ENCODE peak calls at places on chromosomes 16 and 17, in four cellular contexts. M is K562, R is HCT116, J is HepG2. K is an unnamed sample.

GRCh38 chr17:17151541-17151940 is 54.6 kb downstream of the PLD6 start:
- DNase-seq in M (no peak), R (no peak), J (no peak), K (no peak)

GRCh38 chr16:1706386-1707192 is 594 bp downstream of the MAPK8IP3 start:
- DNase-seq in M (peak), R (no peak), J (no peak), K (no peak)

GRCh38 chr16:10093564-10093963 is 88.7 kb downstream of the GRIN2A start:
- DNase-seq in M (no peak), R (no peak), J (no peak), K (no peak)

GRCh38 chr17:9299695-9300094 is 275.9 kb downstream of the STX8 start:
- DNase-seq in M (no peak), R (no peak), J (no peak), K (no peak)

GRCh38 chr16:819336-819735 is 18.8 kb upstream of the GNG13 start:
- DNase-seq in M (no peak), R (no peak), J (no peak), K (no peak)

GRCh38 chr17:64411999-64412771 is 21.5 kb upstream of the PECAM1 start:
- DNase-seq in M (no peak), R (no peak), J (no peak), K (no peak)

GRCh38 chr17:3959295-3959899 is 4.8 kb downstream of the ATP2A3 start:
- DNase-seq in M (peak), R (no peak), J (peak), K (no peak)

GRCh38 chr16:2174396-2175131 is 19.0 kb downstream of the TRAF7 start:
- DNase-seq in M (no peak), R (no peak), J (no peak), K (no peak)

GRCh38 chr17:29642171-29642611 is 19.5 kb upstream of the CORO6 start:
- DNase-seq in M (no peak), R (no peak), J (no peak), K (no peak)

GRCh38 chr17:77441130-77441920 is 300.6 kb downstream of the SEC14L1 start:
- DNase-seq in M (no peak), R (no peak), J (no peak), K (no peak)

GRCh38 chr16:1326380-1326779 is 7.1 kb upstream of the BAIAP3 start:
- DNase-seq in M (no peak), R (no peak), J (no peak), K (no peak)

GRCh38 chr16:15811778-15812750 is 44.8 kb downstream of the MYH11 start:
- DNase-seq in M (no peak), R (no peak), J (no peak), K (peak)

GRCh38 chr17:42178817-42179216 is 2.1 kb downstream of the KCNH4 start:
- DNase-seq in M (no peak), R (no peak), J (no peak), K (no peak)

GRCh38 chr17:29857823-29858222 is 72.2 kb downstream of the SSH2 start:
- DNase-seq in M (no peak), R (no peak), J (no peak), K (no peak)

GRCh38 chr16:9791566-9791965 is 390.7 kb downstream of the GRIN2A start:
- DNase-seq in M (no peak), R (no peak), J (no peak), K (no peak)

GRCh38 chr16:69327585-69328310 is 2.6 kb downstream of the PDF start:
- DNase-seq in M (no peak), R (no peak), J (no peak), K (no peak)

GRCh38 chr16:48049832-48050231 is 106.0 kb downstream of the ABCC12 start:
- DNase-seq in M (no peak), R (no peak), J (no peak), K (no peak)

GRCh38 chr16:11780988-11781680 is 15.9 kb downstream of the ZC3H7A start:
- DNase-seq in M (no peak), R (no peak), J (no peak), K (no peak)

GRCh38 chr16:68374251-68374805 is 63.5 kb downstream of the PRMT7 start:
- DNase-seq in M (no peak), R (no peak), J (no peak), K (no peak)

GRCh38 chr16:67641779-67642708 is 2.9 kb upstream of the CARMIL2 start:
- DNase-seq in M (no peak), R (no peak), J (no peak), K (no peak)

GRCh38 chr17:34163123-34163522 is 92.0 kb upstream of the CCL2 start:
- DNase-seq in M (no peak), R (no peak), J (no peak), K (no peak)

GRCh38 chr16:78133919-78134318 is 34.5 kb downstream of the WWOX start:
- DNase-seq in M (no peak), R (no peak), J (peak), K (no peak)

GRCh38 chr16:89300311-89300975 is 82.9 kb downstream of the ZNF778 start:
- DNase-seq in M (no peak), R (no peak), J (no peak), K (no peak)

GRCh38 chr16:61791465-61791864 is 244.8 kb downstream of the CDH8 start:
- DNase-seq in M (no peak), R (no peak), J (no peak), K (no peak)

GRCh38 chr17:49741009-49741691 is 22.8 kb downstream of the FAM117A start:
- DNase-seq in M (no peak), R (no peak), J (no peak), K (no peak)

GRCh38 chr17:76415786-76416185 is 31.4 kb downstream of the SPHK1 start:
- DNase-seq in M (no peak), R (no peak), J (no peak), K (no peak)

GRCh38 chr17:42422958-42423712 is at the start of gene CAVIN1:
- DNase-seq in M (peak), R (peak), J (peak), K (no peak)

GRCh38 chr16:86576591-86577313 is 1.6 kb upstream of the FOXL1 start:
- DNase-seq in M (no peak), R (no peak), J (no peak), K (no peak)

GRCh38 chr16:19436540-19436939 is 18.9 kb downstream of the TMC5 start:
- DNase-seq in M (no peak), R (no peak), J (no peak), K (no peak)

GRCh38 chr16:15988268-15989013 is 39.0 kb downstream of the ABCC1 start:
- DNase-seq in M (peak), R (no peak), J (no peak), K (no peak)

GRCh38 chr17:58229384-58229783 is 9.0 kb upstream of the LPO start:
- DNase-seq in M (no peak), R (no peak), J (no peak), K (no peak)

GRCh38 chr17:58227733-58228132 is 8.7 kb upstream of the MKS1 start:
- DNase-seq in M (no peak), R (no peak), J (no peak), K (no peak)

GRCh38 chr17:58219789-58220183 is 731 bp upstream of the MKS1 start:
- DNase-seq in M (peak), R (no peak), J (peak), K (no peak)

GRCh38 chr17:58228679-58229078 is 9.6 kb upstream of the MKS1 start:
- DNase-seq in M (no peak), R (no peak), J (no peak), K (no peak)

GRCh38 chr17:58224315-58224714 is 5.3 kb upstream of the MKS1 start:
- DNase-seq in M (peak), R (peak), J (no peak), K (no peak)
- TF ChIP-seq TCF7L2 in M (no peak), R (no peak), J (no peak), K (no peak)

GRCh38 chr17:59397316-59398073 is 66.0 kb downstream of the YPEL2 start:
- DNase-seq in M (no peak), R (no peak), J (no peak), K (no peak)
- TF ChIP-seq TCF7L2 in M (no peak), R (no peak), J (no peak), K (no peak)

GRCh38 chr17:80941743-80942211 is 49.9 kb upstream of the CHMP6 start:
- DNase-seq in M (no peak), R (no peak), J (no peak), K (no peak)

GRCh38 chr17:80943346-80944145 is 48.1 kb upstream of the CHMP6 start:
- DNase-seq in M (no peak), R (no peak), J (no peak), K (no peak)

GRCh38 chr17:80944326-80944725 is 47.3 kb upstream of the CHMP6 start:
- DNase-seq in M (no peak), R (no peak), J (no peak), K (no peak)

GRCh38 chr17:80941171-80941570 is 50.5 kb upstream of the CHMP6 start:
- DNase-seq in M (no peak), R (no peak), J (no peak), K (no peak)

DNA sequence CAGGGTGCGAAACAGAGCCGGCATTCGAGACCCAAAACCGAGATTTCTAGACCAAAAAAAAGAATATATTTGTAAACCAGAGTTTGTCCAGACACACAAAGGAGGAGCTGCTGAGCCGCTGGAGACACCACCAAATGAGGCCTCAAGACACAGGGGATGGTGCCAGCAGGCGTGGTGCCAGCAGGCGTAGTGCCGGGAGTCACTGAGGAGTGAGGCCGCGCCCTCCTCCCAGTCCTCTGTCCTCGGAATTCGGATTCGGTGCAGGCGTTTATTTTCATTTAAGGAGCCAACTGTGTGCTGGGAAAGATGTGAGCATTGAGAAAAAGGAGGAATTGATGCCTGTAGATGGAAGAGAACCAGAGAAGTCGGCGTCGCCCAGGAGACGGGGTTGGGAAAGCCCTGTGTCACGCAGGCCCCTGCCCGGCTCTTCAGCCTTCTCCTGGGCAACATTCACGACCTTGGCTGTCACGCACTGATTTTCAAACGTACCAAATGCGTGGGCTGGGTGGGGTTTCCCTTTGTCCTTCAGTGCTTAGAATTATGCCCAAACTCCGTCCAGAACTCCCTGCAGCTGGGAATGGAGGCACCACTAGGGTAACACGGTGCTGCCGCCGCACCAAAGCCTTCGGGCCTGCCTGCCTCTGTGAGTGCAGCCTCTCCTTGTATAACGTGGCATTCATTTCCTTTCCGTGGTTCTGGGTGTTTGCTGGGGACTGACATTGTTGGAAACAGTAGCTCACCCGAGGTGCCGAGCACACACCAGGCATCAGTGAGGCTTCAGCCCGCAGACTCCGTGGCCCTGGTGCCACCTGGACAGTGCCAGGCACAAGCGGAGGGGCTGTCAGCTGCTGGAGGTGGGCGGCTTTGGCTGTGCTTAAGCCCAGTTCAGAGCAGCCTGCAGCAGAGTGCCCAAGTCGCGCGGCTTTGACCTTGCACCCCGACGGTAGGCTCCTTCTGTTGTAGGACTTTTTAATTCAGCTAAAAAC is 49.0 kb upstream of the CHMP6 start:
- DNase-seq in M (no peak), R (no peak), J (no peak), K (no peak)
- TF ChIP-seq TCF7L2 in M (no peak), R (no peak), J (no peak), K (no peak)

GRCh38 chr17:18187816-18188761 is 4.5 kb downstream of the ALKBH5 start:
- DNase-seq in M (no peak), R (no peak), J (no peak), K (no peak)
- TF ChIP-seq TCF7L2 in M (no peak), R (no peak), J (no peak), K (no peak)

GRCh38 chr17:7041607-7042506 is 2.0 kb downstream of the SLC16A11 start:
- DNase-seq in M (no peak), R (no peak), J (no peak), K (no peak)

GRCh38 chr17:7043195-7043543 is 723 bp downstream of the SLC16A11 start:
- DNase-seq in M (no peak), R (no peak), J (no peak), K (no peak)

GRCh38 chr17:7045492-7046126 is 1.7 kb upstream of the SLC16A11 start:
- DNase-seq in M (no peak), R (peak), J (peak), K (peak)

GRCh38 chr17:7042507-7043194 is 1.2 kb downstream of the SLC16A11 start:
- DNase-seq in M (no peak), R (no peak), J (no peak), K (no peak)

GRCh38 chr17:7043544-7044268 is at the start of gene SLC16A11:
- DNase-seq in M (no peak), R (no peak), J (no peak), K (no peak)
- TF ChIP-seq TCF7L2 in M (no peak), R (no peak), J (no peak), K (no peak)

GRCh38 chr17:79000396-79001189 is 9.0 kb downstream of the CANT1 start:
- DNase-seq in M (no peak), R (no peak), J (no peak), K (no peak)

GRCh38 chr17:78999056-78999768 is 10.4 kb downstream of the CANT1 start:
- DNase-seq in M (no peak), R (no peak), J (no peak), K (no peak)

GRCh38 chr17:79001190-79002020 is 8.2 kb downstream of the CANT1 start:
- DNase-seq in M (no peak), R (no peak), J (no peak), K (no peak)

GRCh38 chr17:78998311-78999055 is 11.1 kb downstream of the CANT1 start:
- DNase-seq in M (no peak), R (no peak), J (no peak), K (no peak)

GRCh38 chr17:78999947-79000395 is 9.6 kb downstream of the CANT1 start:
- DNase-seq in M (no peak), R (no peak), J (no peak), K (no peak)
- TF ChIP-seq TCF7L2 in M (no peak), R (no peak), J (no peak), K (no peak)

DNA sequence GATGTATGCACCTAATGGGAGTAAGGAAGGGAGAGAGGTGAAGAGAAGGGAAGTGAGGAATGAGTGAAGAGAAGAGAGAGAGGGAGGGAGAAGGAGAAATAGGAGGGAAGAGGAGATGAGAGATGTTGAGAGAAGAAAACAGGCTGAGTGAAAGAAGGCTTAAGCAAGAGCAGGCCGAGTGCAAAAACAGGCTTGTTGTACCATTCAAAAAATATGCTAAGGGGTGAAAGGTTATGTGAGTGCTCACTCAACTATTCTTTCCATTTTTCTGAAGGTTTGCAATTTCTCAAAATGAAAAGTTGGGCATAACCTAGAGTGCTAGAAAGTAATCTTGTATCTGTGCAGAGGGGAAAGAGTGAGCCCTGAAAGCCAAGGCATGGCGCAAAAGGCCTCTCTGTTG is 22.9 kb downstream of the RPGRIP1L start:
- DNase-seq in M (no peak), R (no peak), J (no peak), K (no peak)
- TF ChIP-seq TCF7L2 in M (no peak), R (no peak), J (no peak), K (no peak)

GRCh38 chr17:36188891-36189306 is 7.7 kb downstream of the CCL3L1 start:
- DNase-seq in M (no peak), R (no peak), J (no peak), K (no peak)
- TF ChIP-seq TCF7L2 in M (no peak), R (no peak), J (no peak), K (no peak)

GRCh38 chr17:57553991-57554825 is 190.9 kb downstream of the CCDC182 start:
- DNase-seq in M (peak), R (no peak), J (no peak), K (no peak)

GRCh38 chr17:57553525-57553924 is 191.6 kb downstream of the CCDC182 start:
- DNase-seq in M (peak), R (no peak), J (no peak), K (no peak)

GRCh38 chr17:57557363-57557762 is 187.7 kb downstream of the CCDC182 start:
- DNase-seq in M (no peak), R (no peak), J (no peak), K (no peak)

GRCh38 chr17:57554826-57555635 is 190.1 kb downstream of the CCDC182 start:
- DNase-seq in M (no peak), R (no peak), J (no peak), K (no peak)

GRCh38 chr17:57555636-57556175 is 189.4 kb downstream of the CCDC182 start:
- DNase-seq in M (no peak), R (no peak), J (no peak), K (no peak)
- TF ChIP-seq TCF7L2 in M (no peak), R (no peak), J (no peak), K (no peak)